ENCODE peak calls at places on chromosomes 13 and 19, in seven cellular contexts. E, P, J, D, Y, M and C are unnamed samples.

GRCh38 chr19:19064811-19065745 is 1.3 kb downstream of the SLC25A42 start:
- DNase-seq in E (peak), P (peak), J (no peak), D (no peak), Y (peak), M (no peak), C (no peak)

GRCh38 chr13:46663644-46664043 is 110.7 kb downstream of the LRCH1 start:
- DNase-seq in E (no peak), P (peak), J (no peak), D (no peak), Y (peak), M (no peak), C (no peak)

GRCh38 chr19:55640577-55641375 is at the start of gene ZNF580:
- DNase-seq in E (peak), P (peak), J (peak), D (peak), Y (peak), M (peak), C (peak)

GRCh38 chr13:112690242-112690943 is 555 bp downstream of the ATP11A start:
- DNase-seq in E (peak), P (peak), J (peak), D (peak), Y (peak), M (peak), C (peak)

GRCh38 chr19:49676136-49676689 is 858 bp upstream of the PRMT1 start:
- DNase-seq in E (peak), P (peak), J (no peak), D (peak), Y (peak), M (peak), C (peak)

GRCh38 chr19:48910803-48911202 is 10.7 kb downstream of the NUCB1 start:
- DNase-seq in E (no peak), P (no peak), J (no peak), D (no peak), Y (no peak), M (no peak), C (no peak)

GRCh38 chr19:51371186-51371690 is 1.2 kb downstream of the NKG7 start:
- DNase-seq in E (no peak), P (no peak), J (no peak), D (no peak), Y (no peak), M (no peak), C (no peak)

GRCh38 chr19:46716013-46716671 is 772 bp downstream of the PRKD2 start:
- DNase-seq in E (peak), P (peak), J (no peak), D (no peak), Y (peak), M (no peak), C (peak)

GRCh38 chr13:71240906-71241305 is 626.1 kb downstream of the DACH1 start:
- DNase-seq in E (no peak), P (no peak), J (no peak), D (peak), Y (peak), M (no peak), C (peak)

GRCh38 chr13:44921931-44922758 is 67.1 kb downstream of the NUFIP1 start:
- DNase-seq in E (peak), P (peak), J (peak), D (peak), Y (peak), M (peak), C (peak)

GRCh38 chr19:3760871-3761361 is 576 bp downstream of the APBA3 start:
- DNase-seq in E (no peak), P (peak), J (no peak), D (peak), Y (no peak), M (peak), C (no peak)

GRCh38 chr13:44044544-44045178 is 165.0 kb downstream of the LACC1 start:
- DNase-seq in E (no peak), P (no peak), J (peak), D (no peak), Y (peak), M (no peak), C (no peak)

GRCh38 chr13:114049026-114049425 is 75.2 kb upstream of the C13orf46 start:
- DNase-seq in E (no peak), P (no peak), J (no peak), D (no peak), Y (no peak), M (no peak), C (no peak)

GRCh38 chr13:42055500-42056085 is 7.1 kb downstream of the DGKH start:
- DNase-seq in E (no peak), P (no peak), J (no peak), D (no peak), Y (no peak), M (no peak), C (no peak)

GRCh38 chr13:78593652-78594494 is 9.5 kb downstream of the POU4F1 start:
- DNase-seq in E (no peak), P (no peak), J (no peak), D (no peak), Y (no peak), M (no peak), C (no peak)

GRCh38 chr19:39264306-39265290 is 3.6 kb upstream of the IFNL2 start:
- DNase-seq in E (peak), P (peak), J (no peak), D (no peak), Y (no peak), M (no peak), C (peak)

GRCh38 chr19:6099037-6099436 is 11.3 kb downstream of the RFX2 start:
- DNase-seq in E (no peak), P (no peak), J (no peak), D (no peak), Y (no peak), M (no peak), C (no peak)

GRCh38 chr13:50357586-50358118 is 342.4 kb downstream of the KCNRG start:
- DNase-seq in E (no peak), P (peak), J (peak), D (peak), Y (peak), M (peak), C (peak)

GRCh38 chr19:39483141-39483540 is 2.5 kb downstream of the TIMM50 start:
- DNase-seq in E (no peak), P (no peak), J (no peak), D (no peak), Y (no peak), M (no peak), C (no peak)

GRCh38 chr13:25678398-25678797 is 306.6 kb downstream of the ATP8A2 start:
- DNase-seq in E (no peak), P (no peak), J (no peak), D (no peak), Y (no peak), M (no peak), C (no peak)

GRCh38 chr19:18939922-18940775 is 868 bp downstream of the HOMER3 start:
- DNase-seq in E (peak), P (peak), J (peak), D (peak), Y (peak), M (peak), C (peak)

GRCh38 chr13:85223883-85224656 is 575.1 kb downstream of the SLITRK6 start:
- DNase-seq in E (no peak), P (no peak), J (no peak), D (peak), Y (peak), M (peak), C (peak)

GRCh38 chr13:102484329-102484728 is 82.5 kb upstream of the FGF14 start:
- DNase-seq in E (no peak), P (peak), J (no peak), D (peak), Y (peak), M (peak), C (no peak)

GRCh38 chr19:2291185-2291751 is 9.3 kb upstream of the PEAK3 start:
- DNase-seq in E (peak), P (peak), J (no peak), D (no peak), Y (no peak), M (no peak), C (no peak)

GRCh38 chr19:38842439-38843174 is 7.2 kb downstream of the HNRNPL start:
- DNase-seq in E (no peak), P (no peak), J (no peak), D (no peak), Y (no peak), M (no peak), C (no peak)

GRCh38 chr13:84362777-84363176 is 480.5 kb upstream of the SLITRK1 start:
- DNase-seq in E (no peak), P (peak), J (no peak), D (no peak), Y (no peak), M (no peak), C (no peak)

GRCh38 chr13:23681253-23681652 is 111.0 kb downstream of the TNFRSF19 start:
- DNase-seq in E (no peak), P (peak), J (no peak), D (peak), Y (peak), M (peak), C (peak)

GRCh38 chr13:75250526-75251183 is 231.3 kb downstream of the TBC1D4 start:
- DNase-seq in E (peak), P (peak), J (no peak), D (peak), Y (no peak), M (peak), C (no peak)

GRCh38 chr19:6018786-6019185 is 40.8 kb upstream of the RANBP3 start:
- DNase-seq in E (peak), P (no peak), J (no peak), D (no peak), Y (no peak), M (no peak), C (no peak)

GRCh38 chr19:55094456-55095259 is 19.0 kb downstream of the EPS8L1 start:
- DNase-seq in E (peak), P (no peak), J (no peak), D (no peak), Y (no peak), M (no peak), C (no peak)

GRCh38 chr13:73090116-73090811 is 31.5 kb downstream of the KLF5 start:
- DNase-seq in E (peak), P (peak), J (peak), D (peak), Y (peak), M (peak), C (peak)

GRCh38 chr19:11659612-11660011 is 62.3 kb downstream of the ZNF627 start:
- DNase-seq in E (peak), P (peak), J (no peak), D (no peak), Y (no peak), M (peak), C (no peak)

GRCh38 chr13:50326746-50327145 is 311.5 kb downstream of the KCNRG start:
- DNase-seq in E (no peak), P (peak), J (no peak), D (no peak), Y (no peak), M (no peak), C (no peak)

GRCh38 chr13:42068886-42069285 is 20.4 kb downstream of the DGKH start:
- DNase-seq in E (no peak), P (no peak), J (no peak), D (no peak), Y (no peak), M (no peak), C (no peak)

GRCh38 chr13:42702726-42703125 is 78.7 kb upstream of the FAM216B start:
- DNase-seq in E (no peak), P (no peak), J (no peak), D (peak), Y (no peak), M (no peak), C (no peak)

GRCh38 chr19:17658666-17659065 is 29.5 kb downstream of the UNC13A start:
- DNase-seq in E (peak), P (peak), J (no peak), D (no peak), Y (no peak), M (no peak), C (no peak)

GRCh38 chr19:51687791-51688664 is 5.1 kb upstream of the SPACA6 start:
- DNase-seq in E (peak), P (peak), J (peak), D (peak), Y (peak), M (peak), C (peak)

GRCh38 chr19:39152066-39152465 is 26.5 kb downstream of the PAK4 start:
- DNase-seq in E (no peak), P (peak), J (no peak), D (no peak), Y (no peak), M (no peak), C (no peak)

GRCh38 chr13:56338421-56338820 is 802.3 kb upstream of the PRR20A start:
- DNase-seq in E (no peak), P (no peak), J (no peak), D (no peak), Y (no peak), M (no peak), C (no peak)

GRCh38 chr19:31356587-31357314 is 7.5 kb upstream of the TSHZ3 start:
- DNase-seq in E (peak), P (no peak), J (no peak), D (no peak), Y (no peak), M (no peak), C (no peak)

DNA sequence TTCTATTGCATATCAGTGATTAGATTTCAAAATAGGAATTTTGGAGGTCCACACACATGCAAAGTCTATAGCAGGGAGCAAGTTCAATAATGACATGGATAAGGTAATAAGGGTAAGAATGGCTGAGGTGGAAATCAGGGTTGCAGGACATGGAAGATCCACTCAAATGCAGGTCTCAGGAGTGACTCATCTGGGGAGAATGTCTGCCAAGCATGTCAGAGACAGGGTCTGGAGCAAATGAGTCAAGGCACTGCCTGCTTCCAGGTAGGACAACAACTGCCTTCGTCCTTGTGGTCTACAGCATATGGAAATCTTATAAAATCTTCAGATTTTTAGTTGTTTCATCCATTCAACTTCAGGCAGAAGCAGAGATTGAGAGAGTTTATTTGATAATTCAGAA is 749.0 kb downstream of the LIG4 start:
- DNase-seq in E (peak), P (peak), J (peak), D (no peak), Y (peak), M (peak), C (peak)
- H2AFZ ChIP-seq in E (no peak), P (no peak), J (no peak), D (no peak), Y (no peak), M (peak), C (no peak)

GRCh38 chr19:12984143-12984627 is 11.1 kb upstream of the NFIX start:
- DNase-seq in E (peak), P (peak), J (no peak), D (no peak), Y (no peak), M (no peak), C (no peak)

GRCh38 chr19:12983561-12984142 is 11.6 kb upstream of the NFIX start:
- DNase-seq in E (peak), P (peak), J (peak), D (peak), Y (peak), M (peak), C (peak)

GRCh38 chr19:12986726-12987125 is 8.5 kb upstream of the NFIX start:
- DNase-seq in E (peak), P (no peak), J (no peak), D (no peak), Y (no peak), M (no peak), C (no peak)

GRCh38 chr19:12984683-12985048 is 10.6 kb upstream of the NFIX start:
- DNase-seq in E (peak), P (no peak), J (no peak), D (no peak), Y (no peak), M (no peak), C (no peak)

DNA sequence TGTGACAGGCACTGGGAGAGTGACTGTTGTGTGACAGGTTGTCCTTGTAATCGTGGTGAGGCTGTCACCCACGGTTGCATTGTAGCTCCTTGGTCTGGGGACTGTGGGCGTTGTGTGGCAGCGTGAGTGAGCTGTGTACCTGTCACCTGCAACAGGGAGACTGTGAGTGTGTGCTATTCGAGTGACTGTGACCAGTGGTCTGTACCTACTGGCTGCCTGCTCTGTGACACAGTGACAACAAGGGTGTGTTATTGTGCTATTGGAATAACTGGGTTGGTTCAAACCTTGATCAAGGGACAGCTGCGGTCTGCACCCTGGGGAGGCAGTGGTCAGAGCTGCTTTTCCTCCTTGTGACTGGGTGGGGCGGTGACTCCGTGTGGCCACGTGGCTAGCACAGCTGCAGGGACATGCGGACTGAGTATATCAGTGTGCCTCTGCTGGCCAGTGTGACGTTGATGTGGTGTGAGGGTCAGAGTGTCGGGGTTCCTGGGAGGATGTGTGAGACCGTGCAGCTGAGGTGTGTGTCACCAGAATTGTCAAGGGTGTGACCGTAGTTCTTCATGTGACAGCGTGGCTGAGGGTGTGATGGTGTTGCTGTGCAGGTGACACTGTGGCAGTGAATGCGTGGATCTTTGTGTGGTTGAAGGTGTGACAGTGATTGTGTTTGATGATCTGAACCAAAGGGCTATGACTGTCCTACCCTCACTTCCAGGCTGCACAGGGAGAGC is 10.1 kb upstream of the NFIX start:
- DNase-seq in E (peak), P (peak), J (peak), D (peak), Y (peak), M (peak), C (peak)
- H3K4me2 ChIP-seq in E (peak), P (peak), J (peak), D (no peak), Y (no peak), M (no peak), C (no peak)

GRCh38 chr19:52922841-52923781 is at the start of gene ZNF888:
- DNase-seq in E (peak), P (peak), J (peak), D (peak), Y (peak), M (peak), C (peak)
- H2AFZ ChIP-seq in E (peak), P (peak), J (peak), D (peak), Y (peak), M (peak), C (peak)

GRCh38 chr19:33647146-33647545 is 25.4 kb downstream of the CHST8 start:
- DNase-seq in E (no peak), P (no peak), J (no peak), D (no peak), Y (no peak), M (no peak), C (no peak)
- H3K4me2 ChIP-seq in E (no peak), P (no peak), J (no peak), D (no peak), Y (no peak), M (no peak), C (no peak)

DNA sequence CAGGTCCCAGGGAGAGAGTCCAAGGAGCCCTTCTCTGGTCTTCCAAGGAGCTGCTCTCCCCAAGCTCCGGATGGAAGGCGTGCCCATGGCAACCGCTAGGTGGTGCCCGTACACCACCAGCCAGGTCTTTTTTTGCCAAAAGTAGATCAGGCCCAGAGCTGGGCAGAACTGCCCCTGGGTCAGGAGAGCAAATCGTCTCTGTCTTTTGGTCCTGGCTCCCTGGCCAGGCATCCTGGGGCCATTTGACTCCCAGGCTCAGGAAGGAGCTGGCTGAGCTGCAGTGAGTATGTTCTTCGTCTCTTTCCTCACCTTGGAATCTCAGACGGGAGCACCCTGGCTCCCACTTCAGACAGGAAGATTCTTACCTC is 24.6 kb upstream of the BCL3 start:
- DNase-seq in E (peak), P (peak), J (peak), D (peak), Y (peak), M (peak), C (peak)
- H2AFZ ChIP-seq in E (peak), P (no peak), J (no peak), D (no peak), Y (no peak), M (peak), C (no peak)

GRCh38 chr13:99425485-99426341 is 75.6 kb upstream of the TM9SF2 start:
- DNase-seq in E (no peak), P (no peak), J (no peak), D (no peak), Y (no peak), M (no peak), C (no peak)
- H3K4me2 ChIP-seq in E (no peak), P (no peak), J (no peak), D (no peak), Y (no peak), M (no peak), C (no peak)